ENCODE peak calls at places on chromosome 4, in four cellular contexts. E is K562, V is HepG2, O is GM12878. P is an unnamed sample.

GRCh38 chr4:121898150-121898549 is 27.9 kb upstream of the BBS7 start:
- DNase-seq in V (no peak), O (no peak), E (peak; percentile 6), P (no peak)

GRCh38 chr4:156321203-156321602 is 367.5 kb upstream of the CTSO start:
- DNase-seq in O (no peak), E (no peak), V (no peak), P (no peak)

GRCh38 chr4:5760246-5760645 is 49.2 kb downstream of the EVC start:
- DNase-seq in E (no peak), O (no peak), V (no peak), P (no peak)

GRCh38 chr4:40986375-40986774 is 228.0 kb downstream of the APBB2 start:
- DNase-seq in O (no peak), E (no peak), V (no peak), P (no peak)

GRCh38 chr4:17719106-17719505 is 62.3 kb downstream of the FAM184B start:
- DNase-seq in O (no peak), V (no peak), E (no peak), P (no peak)

GRCh38 chr4:168844261-168845039 is 165.6 kb downstream of the CBR4 start:
- DNase-seq in V (no peak), E (no peak), O (no peak), P (no peak)

GRCh38 chr4:20251796-20252655 is at the start of gene SLIT2:
- DNase-seq in O (no peak), V (peak; percentile 47), E (peak; percentile 18), P (peak; percentile 89)

GRCh38 chr4:80125252-80126177 is 52.5 kb upstream of the ANTXR2 start:
- DNase-seq in V (no peak), O (no peak), E (peak; percentile 76), P (peak; percentile 20)

GRCh38 chr4:185966549-185966948 is 102.4 kb upstream of the TLR3 start:
- DNase-seq in V (no peak), O (no peak), E (no peak), P (no peak)

GRCh38 chr4:185965456-185966384 is 103.2 kb upstream of the TLR3 start:
- DNase-seq in V (no peak), E (peak; percentile 1), O (peak; percentile 3), P (no peak)

GRCh38 chr4:185969657-185970056 is 99.3 kb upstream of the TLR3 start:
- DNase-seq in O (no peak), E (no peak), V (peak; percentile 20), P (no peak)

GRCh38 chr4:185966997-185967775 is 101.8 kb upstream of the TLR3 start:
- DNase-seq in E (no peak), V (no peak), O (no peak), P (no peak)
- TF ChIP-seq TARDBP in E (no peak), V (no peak), O (no peak), P (no peak)

GRCh38 chr4:48129307-48130014 is 4.6 kb downstream of the TXK start:
- DNase-seq in O (no peak), E (peak; percentile 13), V (no peak), P (no peak)

GRCh38 chr4:48124870-48125269 is 9.2 kb downstream of the TXK start:
- DNase-seq in E (no peak), O (no peak), V (no peak), P (no peak)

GRCh38 chr4:48127231-48127881 is 6.7 kb downstream of the TXK start:
- DNase-seq in V (no peak), O (no peak), E (no peak), P (no peak)

GRCh38 chr4:48127882-48128394 is 6.1 kb downstream of the TXK start:
- DNase-seq in E (peak; percentile 85), V (peak; percentile 44), O (peak; percentile 81), P (peak; percentile 32)

DNA sequence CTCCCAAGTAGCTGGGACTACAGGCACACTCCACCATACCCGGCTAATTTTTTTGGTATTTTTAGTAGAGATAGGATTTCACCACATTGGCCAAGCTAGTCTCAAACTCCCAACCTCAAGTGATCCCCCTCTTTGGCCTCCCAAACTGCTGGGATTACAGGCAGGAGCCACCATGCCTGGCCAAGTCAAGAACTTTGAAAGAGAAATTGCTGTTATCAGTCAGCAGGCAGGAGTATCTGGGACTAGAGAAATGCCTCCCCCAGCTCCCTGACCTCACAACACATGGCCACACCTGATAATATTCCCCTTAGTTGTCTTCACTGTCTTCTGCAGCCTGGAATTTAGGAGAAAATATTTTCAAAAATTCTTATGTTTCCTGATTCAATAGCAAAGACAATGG is 7.4 kb downstream of the TXK start:
- DNase-seq in E (peak; percentile 87), V (no peak), O (no peak), P (no peak)
- TF ChIP-seq BHLHE40 in E (peak; percentile 4), V (no peak), O (no peak), P (no peak)

GRCh38 chr4:110454456-110454855 is 21.5 kb upstream of the ENPEP start:
- DNase-seq in E (no peak), O (no peak), V (no peak), P (no peak)
- TF ChIP-seq TARDBP in E (no peak), O (no peak), V (no peak), P (no peak)

GRCh38 chr4:30916337-30917274 is 196.4 kb downstream of the PCDH7 start:
- DNase-seq in E (no peak), O (no peak), V (no peak), P (no peak)
- TF ChIP-seq BHLHE40 in E (no peak), O (no peak), V (no peak), P (no peak)

DNA sequence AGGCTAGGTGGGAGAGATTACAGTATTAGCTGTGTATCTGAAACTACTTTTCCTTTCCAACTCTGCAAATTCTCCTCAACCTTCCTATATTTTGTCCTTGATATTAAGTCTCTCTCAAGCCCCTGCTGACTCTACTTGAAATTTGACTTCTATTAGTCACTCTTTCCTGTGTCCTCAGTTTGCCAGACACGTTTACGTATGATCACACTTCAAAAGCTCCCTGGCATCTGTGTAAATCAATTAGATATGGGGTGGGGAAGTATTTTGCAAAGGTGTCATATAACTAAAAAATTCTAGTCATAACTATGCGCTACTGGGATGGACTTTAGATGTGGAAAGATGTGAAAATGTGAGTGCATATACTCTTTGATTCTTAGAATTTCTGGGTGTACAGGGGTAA is 67.4 kb upstream of the ARHGAP24 start:
- DNase-seq in V (no peak), O (no peak), E (no peak), P (no peak)
- TF ChIP-seq TARDBP in V (no peak), O (no peak), E (no peak), P (no peak)

GRCh38 chr4:52057196-52057595 is 6.1 kb downstream of the SPATA18 start:
- DNase-seq in E (no peak), O (no peak), V (no peak), P (no peak)

GRCh38 chr4:52054254-52054653 is 3.1 kb downstream of the SPATA18 start:
- DNase-seq in E (no peak), V (no peak), O (no peak), P (no peak)

GRCh38 chr4:52051615-52052474 is 741 bp downstream of the SPATA18 start:
- DNase-seq in V (peak; percentile 74), E (no peak), O (no peak), P (peak; percentile 89)

GRCh38 chr4:52052475-52052780 is 1.3 kb downstream of the SPATA18 start:
- DNase-seq in O (peak; percentile 13), V (peak; percentile 54), E (no peak), P (no peak)

GRCh38 chr4:52051213-52051614 is at the start of gene SPATA18:
- DNase-seq in E (no peak), O (no peak), V (no peak), P (peak; percentile 51)
- TF ChIP-seq BHLHE40 in E (no peak), O (no peak), V (no peak), P (no peak)

GRCh38 chr4:185312699-185313098 is 83.0 kb downstream of the LRP2BP start:
- DNase-seq in O (no peak), E (no peak), V (no peak), P (no peak)

GRCh38 chr4:185311113-185311888 is 84.4 kb downstream of the LRP2BP start:
- DNase-seq in O (peak; percentile 53), V (no peak), E (no peak), P (no peak)

GRCh38 chr4:185305979-185306442 is 89.7 kb downstream of the LRP2BP start:
- DNase-seq in O (no peak), E (no peak), V (no peak), P (no peak)

GRCh38 chr4:185307136-185307950 is 88.4 kb downstream of the LRP2BP start:
- DNase-seq in E (no peak), O (peak; percentile 97), V (no peak), P (no peak)

DNA sequence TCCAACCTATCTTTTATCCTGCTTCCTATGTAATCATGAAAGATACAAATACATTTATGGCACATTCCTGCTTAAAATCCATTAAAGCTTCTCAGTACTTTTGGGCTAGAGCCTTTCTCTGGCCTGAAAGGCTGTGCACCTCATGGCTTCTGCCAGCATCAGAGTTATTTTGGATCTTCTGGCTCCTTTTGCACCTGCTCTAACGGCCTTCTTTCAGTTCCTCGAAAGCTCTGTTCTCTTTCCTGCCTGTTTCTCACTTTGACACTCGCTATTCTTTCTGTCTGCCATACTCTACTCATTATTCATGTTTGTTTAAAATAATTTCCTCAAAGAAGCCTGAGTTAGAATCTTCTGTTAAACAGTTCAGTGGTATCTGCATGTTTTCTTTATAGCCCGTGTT is 86.0 kb downstream of the LRP2BP start:
- DNase-seq in V (no peak), O (peak; percentile 78), E (no peak), P (no peak)
- TF ChIP-seq TARDBP in V (no peak), O (no peak), E (no peak), P (no peak)

GRCh38 chr4:42151568-42152506 is 618 bp downstream of the BEND4 start:
- DNase-seq in O (no peak), V (no peak), E (no peak), P (peak; percentile 80)
- TF ChIP-seq BHLHE40 in O (peak; percentile 34), V (no peak), E (no peak), P (no peak)

GRCh38 chr4:54840992-54841768 is 183.4 kb downstream of the KIT start:
- DNase-seq in V (no peak), E (peak; percentile 17), O (no peak), P (no peak)
- TF ChIP-seq TARDBP in V (no peak), E (no peak), O (no peak), P (no peak)

GRCh38 chr4:26238426-26238781 is 82.4 kb upstream of the RBPJ start:
- DNase-seq in E (no peak), V (peak; percentile 55), O (no peak), P (no peak)
- TF ChIP-seq BHLHE40 in E (no peak), V (no peak), O (no peak), P (no peak)